ENCODE peak calls at places on chromosomes 13 and 19, in nine cellular contexts. One of them, this sample, is unnamed.
A peak's percentile ranks its signal among the peaks of the same experiment; 100 is the strongest.

GRCh38 chr19:54551950-54552912 is 21.4 kb upstream of the LILRA2 start:
- DNase-seq in right atrium auricular region: no peak
- DNase-seq in substantia nigra: no peak
- DNase-seq in heart right ventricle: peak; percentile 34
- DNase-seq in psoas muscle: peak; percentile 60
- DNase-seq in heart left ventricle: no peak
- DNase-seq in caudate nucleus: no peak
- DNase-seq in naive thymus-derived CD4-positive, alpha-beta T cell: no peak
- DNase-seq in small intestine: no peak
- DNase-seq in this sample: peak; percentile 55

GRCh38 chr19:7533281-7533819 is 2.2 kb upstream of the PNPLA6 start:
- DNase-seq in right atrium auricular region: peak; percentile 66
- DNase-seq in substantia nigra: no peak
- DNase-seq in heart right ventricle: peak; percentile 83
- DNase-seq in psoas muscle: peak; percentile 84
- DNase-seq in heart left ventricle: peak; percentile 87
- DNase-seq in caudate nucleus: peak; percentile 43
- DNase-seq in naive thymus-derived CD4-positive, alpha-beta T cell: no peak
- DNase-seq in small intestine: peak; percentile 60
- DNase-seq in this sample: peak; percentile 84

GRCh38 chr13:100564444-100565223 is 24.0 kb downstream of the GGACT start:
- DNase-seq in right atrium auricular region: no peak
- DNase-seq in substantia nigra: no peak
- DNase-seq in heart right ventricle: no peak
- DNase-seq in psoas muscle: no peak
- DNase-seq in heart left ventricle: no peak
- DNase-seq in caudate nucleus: no peak
- DNase-seq in naive thymus-derived CD4-positive, alpha-beta T cell: no peak
- DNase-seq in small intestine: no peak
- DNase-seq in this sample: no peak

GRCh38 chr13:95192998-95193397 is 108.3 kb downstream of the ABCC4 start:
- DNase-seq in right atrium auricular region: no peak
- DNase-seq in substantia nigra: no peak
- DNase-seq in heart right ventricle: no peak
- DNase-seq in psoas muscle: no peak
- DNase-seq in heart left ventricle: no peak
- DNase-seq in caudate nucleus: no peak
- DNase-seq in naive thymus-derived CD4-positive, alpha-beta T cell: no peak
- DNase-seq in small intestine: no peak
- DNase-seq in this sample: no peak

GRCh38 chr19:49847731-49848696 is 2.9 kb upstream of the PTOV1 start:
- DNase-seq in right atrium auricular region: no peak
- DNase-seq in substantia nigra: no peak
- DNase-seq in heart right ventricle: no peak
- DNase-seq in psoas muscle: no peak
- DNase-seq in heart left ventricle: no peak
- DNase-seq in caudate nucleus: no peak
- DNase-seq in naive thymus-derived CD4-positive, alpha-beta T cell: no peak
- DNase-seq in small intestine: peak; percentile 25
- DNase-seq in this sample: no peak

GRCh38 chr19:30842926-30843325 is 470.7 kb downstream of the ZNF536 start:
- DNase-seq in right atrium auricular region: peak; percentile 18
- DNase-seq in substantia nigra: no peak
- DNase-seq in heart right ventricle: no peak
- DNase-seq in psoas muscle: no peak
- DNase-seq in heart left ventricle: no peak
- DNase-seq in caudate nucleus: no peak
- DNase-seq in naive thymus-derived CD4-positive, alpha-beta T cell: no peak
- DNase-seq in small intestine: no peak
- DNase-seq in this sample: no peak

GRCh38 chr13:26019241-26019640 is 32.6 kb downstream of the SHISA2 start:
- DNase-seq in right atrium auricular region: no peak
- DNase-seq in substantia nigra: no peak
- DNase-seq in heart right ventricle: no peak
- DNase-seq in psoas muscle: no peak
- DNase-seq in heart left ventricle: no peak
- DNase-seq in caudate nucleus: no peak
- DNase-seq in naive thymus-derived CD4-positive, alpha-beta T cell: no peak
- DNase-seq in small intestine: no peak
- DNase-seq in this sample: no peak

GRCh38 chr19:50331187-50332013 is 2.2 kb upstream of the KCNC3 start:
- DNase-seq in right atrium auricular region: no peak
- DNase-seq in substantia nigra: no peak
- DNase-seq in heart right ventricle: no peak
- DNase-seq in psoas muscle: peak; percentile 21
- DNase-seq in heart left ventricle: peak; percentile 31
- DNase-seq in caudate nucleus: no peak
- DNase-seq in naive thymus-derived CD4-positive, alpha-beta T cell: no peak
- DNase-seq in small intestine: no peak
- DNase-seq in this sample: no peak

GRCh38 chr13:45119469-45119989 is 781 bp upstream of the GTF2F2 start:
- DNase-seq in right atrium auricular region: no peak
- DNase-seq in substantia nigra: no peak
- DNase-seq in heart right ventricle: no peak
- DNase-seq in psoas muscle: no peak
- DNase-seq in heart left ventricle: no peak
- DNase-seq in caudate nucleus: no peak
- DNase-seq in naive thymus-derived CD4-positive, alpha-beta T cell: peak; percentile 79
- DNase-seq in small intestine: peak; percentile 27
- DNase-seq in this sample: no peak

GRCh38 chr13:30373727-30374126 is 48.6 kb upstream of the UBE2L5 start:
- DNase-seq in right atrium auricular region: no peak
- DNase-seq in substantia nigra: no peak
- DNase-seq in heart right ventricle: no peak
- DNase-seq in psoas muscle: no peak
- DNase-seq in heart left ventricle: no peak
- DNase-seq in caudate nucleus: no peak
- DNase-seq in naive thymus-derived CD4-positive, alpha-beta T cell: no peak
- DNase-seq in small intestine: no peak
- DNase-seq in this sample: no peak

GRCh38 chr19:52923782-52924593 is 760 bp upstream of the ZNF888 start:
- DNase-seq in right atrium auricular region: peak; percentile 72
- DNase-seq in substantia nigra: no peak
- DNase-seq in heart right ventricle: peak; percentile 45
- DNase-seq in psoas muscle: peak; percentile 58
- DNase-seq in heart left ventricle: peak; percentile 77
- DNase-seq in caudate nucleus: peak; percentile 3
- DNase-seq in naive thymus-derived CD4-positive, alpha-beta T cell: no peak
- DNase-seq in small intestine: no peak
- DNase-seq in this sample: peak; percentile 81

DNA sequence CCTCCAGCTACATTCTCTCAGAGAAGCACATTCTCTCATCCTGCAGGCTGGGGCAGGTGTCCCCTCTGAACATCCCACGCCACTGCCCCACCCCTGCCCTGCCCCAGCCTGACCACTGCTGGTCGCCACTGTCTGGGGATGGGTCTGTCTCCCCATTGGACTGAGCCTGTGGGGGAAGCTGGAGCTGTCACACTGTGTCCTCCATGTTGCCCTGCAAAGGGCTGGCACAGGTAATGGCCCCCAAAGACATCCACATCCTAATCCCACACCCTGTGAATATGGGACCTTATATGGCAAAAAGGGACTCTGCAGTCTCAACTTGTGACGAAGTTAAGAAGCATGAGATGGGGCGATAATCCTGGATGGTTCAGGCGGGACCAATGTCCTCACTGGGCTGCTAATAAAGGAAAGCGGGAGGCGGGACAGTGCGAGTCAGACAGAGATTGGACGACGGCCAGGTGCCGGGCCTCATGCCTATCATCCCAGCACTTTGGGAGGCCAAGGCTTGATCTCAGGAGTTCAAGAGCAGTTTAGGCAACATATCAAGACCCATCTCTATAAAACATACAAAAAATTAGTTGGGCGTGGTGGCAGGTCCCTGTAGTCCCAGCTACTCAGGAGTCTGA is 9.1 kb downstream of the AP2S1 start:
- DNase-seq in right atrium auricular region: peak; percentile 83
- DNase-seq in substantia nigra: no peak
- DNase-seq in heart right ventricle: peak; percentile 73
- DNase-seq in psoas muscle: peak; percentile 13
- DNase-seq in heart left ventricle: peak; percentile 82
- DNase-seq in caudate nucleus: no peak
- DNase-seq in naive thymus-derived CD4-positive, alpha-beta T cell: no peak
- DNase-seq in small intestine: peak; percentile 45
- DNase-seq in this sample: peak; percentile 93
- H3K27ac ChIP-seq in right atrium auricular region: peak overlapping the region; percentile 82
- H3K27ac ChIP-seq in substantia nigra: no peak overlapping the region
- H3K27ac ChIP-seq in heart right ventricle: peak overlapping the region; percentile 44
- H3K27ac ChIP-seq in psoas muscle: no peak overlapping the region
- H3K27ac ChIP-seq in heart left ventricle: peak overlapping the region; percentile 69
- H3K27ac ChIP-seq in caudate nucleus: no peak overlapping the region
- H3K27ac ChIP-seq in naive thymus-derived CD4-positive, alpha-beta T cell: no peak overlapping the region
- H3K27ac ChIP-seq in small intestine: peak overlapping the region; percentile 67
- H3K27ac ChIP-seq in this sample: peak overlapping the region; percentile 78

GRCh38 chr13:49498211-49498610 is 2.5 kb downstream of the PHF11 start:
- DNase-seq in right atrium auricular region: no peak
- DNase-seq in substantia nigra: no peak
- DNase-seq in heart right ventricle: no peak
- DNase-seq in psoas muscle: no peak
- DNase-seq in heart left ventricle: no peak
- DNase-seq in caudate nucleus: no peak
- DNase-seq in naive thymus-derived CD4-positive, alpha-beta T cell: no peak
- DNase-seq in small intestine: peak; percentile 8
- DNase-seq in this sample: no peak

GRCh38 chr13:49497272-49497671 is 1.5 kb downstream of the PHF11 start:
- DNase-seq in right atrium auricular region: no peak
- DNase-seq in substantia nigra: no peak
- DNase-seq in heart right ventricle: no peak
- DNase-seq in psoas muscle: no peak
- DNase-seq in heart left ventricle: no peak
- DNase-seq in caudate nucleus: no peak
- DNase-seq in naive thymus-derived CD4-positive, alpha-beta T cell: no peak
- DNase-seq in small intestine: no peak
- DNase-seq in this sample: no peak

GRCh38 chr13:49502954-49503353 is 7.2 kb downstream of the PHF11 start:
- DNase-seq in right atrium auricular region: no peak
- DNase-seq in substantia nigra: no peak
- DNase-seq in heart right ventricle: no peak
- DNase-seq in psoas muscle: no peak
- DNase-seq in heart left ventricle: peak; percentile 36
- DNase-seq in caudate nucleus: no peak
- DNase-seq in naive thymus-derived CD4-positive, alpha-beta T cell: no peak
- DNase-seq in small intestine: no peak
- DNase-seq in this sample: no peak

GRCh38 chr13:49503951-49504350 is 8.2 kb downstream of the PHF11 start:
- DNase-seq in right atrium auricular region: no peak
- DNase-seq in substantia nigra: no peak
- DNase-seq in heart right ventricle: no peak
- DNase-seq in psoas muscle: no peak
- DNase-seq in heart left ventricle: no peak
- DNase-seq in caudate nucleus: no peak
- DNase-seq in naive thymus-derived CD4-positive, alpha-beta T cell: no peak
- DNase-seq in small intestine: no peak
- DNase-seq in this sample: no peak

DNA sequence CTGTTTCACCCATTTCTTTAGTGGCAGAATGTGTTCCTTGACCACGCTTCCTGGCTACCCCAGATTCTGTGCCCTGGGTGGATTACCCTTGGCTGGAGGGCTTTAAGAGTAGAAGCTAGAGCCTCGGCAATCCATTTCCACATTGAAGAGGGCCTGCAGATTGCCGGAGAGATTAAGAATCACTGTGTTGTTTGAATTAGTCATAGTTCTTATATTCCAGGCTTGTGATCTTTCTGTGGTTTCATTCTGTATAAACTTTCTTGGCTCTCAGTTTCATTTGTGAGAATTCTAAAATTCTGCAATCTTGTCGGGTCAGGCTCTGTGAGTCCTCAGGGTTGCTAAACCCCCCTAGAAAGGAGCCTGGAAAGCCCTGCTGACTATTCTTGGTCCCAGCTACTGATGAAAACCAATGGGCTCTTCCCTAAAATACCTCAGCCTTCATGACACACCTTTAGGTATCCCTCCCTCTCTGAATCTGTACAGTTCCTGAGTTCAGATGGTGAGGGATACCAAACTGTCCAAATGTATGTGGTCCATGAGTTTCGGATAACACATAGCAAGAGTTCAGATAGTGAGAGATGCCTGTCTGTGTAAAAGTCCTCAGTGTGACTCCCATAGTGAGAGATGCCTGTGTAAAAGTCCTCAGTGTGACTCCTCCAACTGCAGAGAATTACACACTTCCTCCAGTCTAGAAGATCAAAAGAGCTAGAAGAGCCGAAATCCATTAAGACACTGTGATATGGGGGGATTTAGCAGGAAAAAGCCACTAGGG is 4.3 kb downstream of the PHF11 start:
- DNase-seq in right atrium auricular region: no peak
- DNase-seq in substantia nigra: no peak
- DNase-seq in heart right ventricle: no peak
- DNase-seq in psoas muscle: no peak
- DNase-seq in heart left ventricle: no peak
- DNase-seq in caudate nucleus: no peak
- DNase-seq in naive thymus-derived CD4-positive, alpha-beta T cell: no peak
- DNase-seq in small intestine: no peak
- DNase-seq in this sample: no peak
- H3K27ac ChIP-seq in right atrium auricular region: no peak overlapping the region
- H3K27ac ChIP-seq in substantia nigra: no peak overlapping the region
- H3K27ac ChIP-seq in heart right ventricle: no peak overlapping the region
- H3K27ac ChIP-seq in psoas muscle: no peak overlapping the region
- H3K27ac ChIP-seq in heart left ventricle: no peak overlapping the region
- H3K27ac ChIP-seq in caudate nucleus: no peak overlapping the region
- H3K27ac ChIP-seq in naive thymus-derived CD4-positive, alpha-beta T cell: peak overlapping the region; percentile 90
- H3K27ac ChIP-seq in small intestine: peak overlapping the region; percentile 47
- H3K27ac ChIP-seq in this sample: peak overlapping the region; percentile 14

DNA sequence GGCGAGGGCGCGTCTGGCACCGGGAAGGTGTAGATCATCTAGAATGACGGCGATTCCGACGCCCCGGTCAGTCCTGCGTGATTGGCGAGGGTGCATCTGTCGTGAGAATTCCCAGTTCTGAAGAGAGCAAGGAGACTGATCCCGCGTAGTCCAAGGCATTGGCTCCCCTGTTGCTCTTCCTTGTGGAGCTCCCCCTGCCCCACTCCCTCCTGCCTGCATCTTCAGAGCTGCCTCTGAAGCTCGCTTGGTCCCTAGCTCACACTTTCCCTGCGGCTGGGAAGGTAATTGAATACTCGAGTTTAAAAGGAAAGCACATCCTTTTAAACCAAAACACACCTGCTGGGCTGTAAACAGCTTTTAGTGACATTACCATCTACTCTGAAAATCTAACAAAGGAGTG is 26.0 kb upstream of the NDUFS7 start:
- DNase-seq in right atrium auricular region: no peak
- DNase-seq in substantia nigra: no peak
- DNase-seq in heart right ventricle: no peak
- DNase-seq in psoas muscle: no peak
- DNase-seq in heart left ventricle: no peak
- DNase-seq in caudate nucleus: no peak
- DNase-seq in naive thymus-derived CD4-positive, alpha-beta T cell: no peak
- DNase-seq in small intestine: no peak
- DNase-seq in this sample: no peak
- H3K27ac ChIP-seq in right atrium auricular region: no peak overlapping the region
- H3K27ac ChIP-seq in substantia nigra: no peak overlapping the region
- H3K27ac ChIP-seq in heart right ventricle: no peak overlapping the region
- H3K27ac ChIP-seq in psoas muscle: no peak overlapping the region
- H3K27ac ChIP-seq in heart left ventricle: no peak overlapping the region
- H3K27ac ChIP-seq in caudate nucleus: no peak overlapping the region
- H3K27ac ChIP-seq in naive thymus-derived CD4-positive, alpha-beta T cell: no peak overlapping the region
- H3K27ac ChIP-seq in small intestine: no peak overlapping the region
- H3K27ac ChIP-seq in this sample: no peak overlapping the region

DNA sequence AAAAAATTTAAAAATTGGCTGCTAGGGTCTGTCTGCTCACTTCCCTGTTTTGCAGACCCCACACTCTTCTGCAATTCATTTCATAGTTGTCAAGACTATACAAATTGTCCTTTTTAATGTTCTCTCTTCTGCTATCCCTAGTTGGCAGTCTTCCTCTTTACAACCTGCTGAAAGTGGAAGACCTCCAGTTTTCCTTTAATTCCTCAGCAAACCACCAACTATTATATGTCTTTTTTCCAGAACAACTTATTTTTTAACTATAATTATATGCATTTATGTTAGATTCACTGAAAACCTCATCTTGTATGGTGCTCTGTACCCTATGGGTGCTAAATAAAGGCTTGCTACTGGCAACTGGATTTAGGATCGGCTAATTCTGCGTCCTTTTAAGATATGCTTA is 1.1 kb upstream of the PHF11 start:
- DNase-seq in right atrium auricular region: no peak
- DNase-seq in substantia nigra: no peak
- DNase-seq in heart right ventricle: no peak
- DNase-seq in psoas muscle: no peak
- DNase-seq in heart left ventricle: no peak
- DNase-seq in caudate nucleus: no peak
- DNase-seq in naive thymus-derived CD4-positive, alpha-beta T cell: no peak
- DNase-seq in small intestine: peak; percentile 5
- DNase-seq in this sample: no peak
- H3K27ac ChIP-seq in right atrium auricular region: peak overlapping the region; percentile 92
- H3K27ac ChIP-seq in substantia nigra: no peak overlapping the region
- H3K27ac ChIP-seq in heart right ventricle: peak overlapping the region; percentile 96
- H3K27ac ChIP-seq in psoas muscle: peak overlapping the region; percentile 94
- H3K27ac ChIP-seq in heart left ventricle: peak overlapping the region; percentile 98
- H3K27ac ChIP-seq in caudate nucleus: no peak overlapping the region
- H3K27ac ChIP-seq in naive thymus-derived CD4-positive, alpha-beta T cell: peak overlapping the region; percentile 90
- H3K27ac ChIP-seq in small intestine: no peak overlapping the region
- H3K27ac ChIP-seq in this sample: peak overlapping the region; percentile 92